ENCODE peak calls at places on chromosome 7, in five cellular contexts. K is choroid plexus epithelial cell, V is HFF-Myc, H is neural crest cell, G is breast epithelium. I is an unnamed sample.

GRCh38 chr7:100211342-100211780 is 8.4 kb upstream of the PVRIG start:
- DNase-seq in V (no peak), G (no peak), H (no peak), K (no peak), I (no peak)

GRCh38 chr7:51357821-51358220 is 41.2 kb upstream of the COBL start:
- DNase-seq in G (no peak), V (no peak), H (no peak), K (no peak), I (no peak)

GRCh38 chr7:128263420-128263819 is 22.3 kb downstream of the LEP start:
- DNase-seq in H (no peak), K (no peak), G (no peak), V (no peak), I (no peak)

GRCh38 chr7:137626469-137627067 is 220.2 kb downstream of the DGKI start:
- DNase-seq in K (peak), H (peak), G (no peak), V (peak), I (no peak)

GRCh38 chr7:26490631-26491624 is 199.3 kb downstream of the SNX10 start:
- DNase-seq in G (no peak), K (no peak), H (no peak), V (no peak), I (no peak)

GRCh38 chr7:25515876-25516275 is 287.6 kb upstream of the NPVF start:
- DNase-seq in K (no peak), H (no peak), V (no peak), G (no peak), I (no peak)

GRCh38 chr7:142441074-142441403 is 183.2 kb upstream of the PRSS58 start:
- DNase-seq in V (no peak), G (no peak), K (no peak), H (no peak), I (no peak)

GRCh38 chr7:77415474-77415821 is 701 bp downstream of the GSAP start:
- DNase-seq in G (no peak), V (no peak), K (no peak), H (no peak), I (no peak)

GRCh38 chr7:67618569-67619543 is 622.2 kb downstream of the TYW1 start:
- DNase-seq in H (no peak), G (no peak), V (no peak), K (no peak), I (no peak)

GRCh38 chr7:131302876-131303707 is 24.6 kb upstream of the MKLN1 start:
- DNase-seq in G (no peak), H (no peak), V (no peak), K (peak), I (no peak)

GRCh38 chr7:37927739-37928444 is 7.5 kb downstream of the EPDR1 start:
- DNase-seq in H (no peak), G (no peak), K (peak), V (no peak), I (no peak)

GRCh38 chr7:28630350-28630749 is 218.0 kb downstream of the CREB5 start:
- DNase-seq in H (no peak), K (peak), G (no peak), V (peak), I (no peak)

GRCh38 chr7:91557789-91558396 is 293.7 kb downstream of the FZD1 start:
- DNase-seq in H (no peak), V (peak), K (peak), G (no peak), I (no peak)

GRCh38 chr7:137774793-137775201 is 72.0 kb downstream of the DGKI start:
- DNase-seq in K (peak), V (no peak), H (no peak), G (no peak), I (no peak)

GRCh38 chr7:7568553-7568952 is 1.9 kb downstream of the MIOS start:
- DNase-seq in K (no peak), V (no peak), G (no peak), H (no peak), I (no peak)

GRCh38 chr7:32564542-32564941 is 69.3 kb downstream of the AVL9 start:
- DNase-seq in H (no peak), V (no peak), K (peak), G (no peak), I (no peak)

GRCh38 chr7:47508389-47509380 is 73.2 kb downstream of the TNS3 start:
- DNase-seq in V (no peak), K (no peak), G (no peak), H (no peak), I (no peak)

GRCh38 chr7:28114056-28114455 is 66.5 kb downstream of the JAZF1 start:
- DNase-seq in H (no peak), G (no peak), K (no peak), V (no peak), I (no peak)

GRCh38 chr7:121204537-121204936 is 124.3 kb upstream of the WNT16 start:
- DNase-seq in K (no peak), H (no peak), G (no peak), V (peak), I (no peak)

GRCh38 chr7:38368191-38368605 is 94.8 kb upstream of the TARP start:
- DNase-seq in G (peak), H (peak), V (peak), K (peak), I (peak)

GRCh38 chr7:146443102-146443501 is 326.5 kb downstream of the CNTNAP2 start:
- DNase-seq in V (no peak), H (no peak), G (no peak), K (no peak), I (no peak)

GRCh38 chr7:44764665-44765578 is 16.3 kb downstream of the ZMIZ2 start:
- DNase-seq in V (no peak), H (no peak), G (no peak), K (no peak), I (no peak)

GRCh38 chr7:101174322-101174854 is 5.7 kb downstream of the NAT16 start:
- DNase-seq in G (no peak), V (no peak), H (no peak), K (no peak), I (no peak)

GRCh38 chr7:31695856-31696255 is 8.8 kb downstream of the PPP1R17 start:
- DNase-seq in K (no peak), V (no peak), G (no peak), H (no peak), I (no peak)

GRCh38 chr7:82410461-82410860 is 33.1 kb downstream of the CACNA2D1 start:
- DNase-seq in V (no peak), H (no peak), G (no peak), K (no peak), I (no peak)

GRCh38 chr7:7693881-7694280 is 24.5 kb downstream of the RPA3 start:
- DNase-seq in H (no peak), K (peak), V (peak), G (no peak), I (no peak)

DNA sequence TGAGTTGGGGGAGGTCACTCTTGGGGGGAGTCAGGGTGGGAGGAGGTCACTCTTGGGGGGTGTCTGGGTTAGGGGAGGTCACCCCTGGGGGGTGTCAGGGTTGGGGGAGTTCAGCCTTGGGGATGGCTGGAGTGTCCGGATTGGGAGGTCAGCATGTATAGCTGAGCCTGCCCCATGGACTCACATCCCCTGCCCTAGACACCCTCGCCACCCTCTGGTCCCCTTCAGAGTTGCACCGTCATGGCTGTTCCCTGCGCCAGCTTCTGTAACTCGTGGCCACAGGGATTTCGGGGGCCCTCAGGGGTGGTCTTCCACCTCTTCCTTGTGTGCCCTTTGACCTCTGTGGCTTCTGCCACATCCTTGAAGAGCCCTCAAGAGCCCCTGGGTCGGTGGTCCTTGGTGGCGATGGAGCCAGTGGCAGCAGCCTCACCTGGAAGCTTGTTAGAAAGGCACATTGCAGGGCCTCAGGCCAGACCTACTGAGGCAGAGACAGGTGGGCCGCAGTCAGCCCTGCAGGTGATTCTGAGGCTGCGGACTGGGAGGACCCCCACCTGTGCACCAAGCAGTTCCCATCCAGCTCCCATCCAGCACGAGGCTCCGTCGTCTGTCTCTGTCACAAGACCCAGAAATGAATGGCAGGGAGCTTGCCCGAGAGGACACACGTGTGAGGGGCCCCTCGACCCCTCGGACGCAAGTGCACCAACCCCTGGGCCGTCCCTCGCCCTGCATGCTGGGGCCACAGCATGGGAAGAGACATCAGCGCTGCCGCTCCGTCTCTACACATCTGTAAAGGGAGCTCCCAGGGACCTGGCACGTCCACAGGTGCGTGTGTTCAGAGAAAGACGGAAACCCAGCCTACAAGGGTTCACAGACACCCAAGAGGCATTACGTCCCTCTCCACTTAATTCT is 44.7 kb upstream of the SUN1 start:
- DNase-seq in K (no peak), H (no peak), V (no peak), G (no peak), I (no peak)
- TF ChIP-seq CTCF in K (peak), H (peak), V (no peak), G (no peak), I (no peak)

DNA sequence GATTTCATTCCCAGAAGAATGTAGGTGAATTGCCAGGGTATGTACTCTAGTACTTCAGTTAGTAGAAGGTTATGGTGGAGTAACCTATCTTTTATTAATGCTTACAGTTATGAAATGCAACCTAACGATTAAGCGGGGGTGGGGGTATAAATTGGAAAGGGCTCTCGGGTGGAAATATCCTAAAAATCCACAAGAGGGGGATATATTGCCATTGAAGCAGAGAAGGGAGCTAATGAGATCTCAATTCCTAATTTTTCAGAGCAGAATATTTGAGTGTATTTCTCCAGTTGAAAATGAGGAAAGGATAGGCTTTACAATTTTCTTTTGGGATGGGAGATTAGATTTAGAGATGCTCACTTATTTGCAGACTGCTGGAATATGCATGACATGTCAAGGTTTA is 90.8 kb downstream of the DNAJB9 start:
- DNase-seq in K (peak), V (no peak), G (no peak), H (no peak), I (no peak)
- TF ChIP-seq CTCF in K (peak), V (peak), G (no peak), H (peak), I (no peak)

GRCh38 chr7:517848-518629 is 1.6 kb downstream of the PDGFA start:
- DNase-seq in K (peak), G (no peak), H (no peak), V (no peak), I (no peak)

GRCh38 chr7:520503-521161 is 986 bp upstream of the PDGFA start:
- DNase-seq in V (no peak), H (no peak), G (no peak), K (no peak), I (no peak)

GRCh38 chr7:519429-519973 is at the start of gene PDGFA:
- DNase-seq in H (no peak), V (no peak), K (peak), G (no peak), I (no peak)

GRCh38 chr7:519974-520458 is 370 bp upstream of the PDGFA start:
- DNase-seq in V (no peak), H (peak), K (peak), G (no peak), I (no peak)

GRCh38 chr7:518630-519428 is 817 bp downstream of the PDGFA start:
- DNase-seq in K (peak), V (no peak), H (peak), G (peak), I (no peak)
- TF ChIP-seq CTCF in K (no peak), V (no peak), H (peak), G (no peak), I (no peak)

GRCh38 chr7:16471933-16472332 is 6.4 kb upstream of the SOSTDC1 start:
- DNase-seq in G (no peak), H (no peak), V (no peak), K (no peak), I (no peak)
- TF ChIP-seq CTCF in G (no peak), H (no peak), V (no peak), K (peak), I (no peak)

GRCh38 chr7:4286281-4286680 is 395.8 kb upstream of the FOXK1 start:
- DNase-seq in V (no peak), K (no peak), G (no peak), H (no peak), I (peak)
- TF ChIP-seq CTCF in V (no peak), K (no peak), G (no peak), H (no peak), I (no peak)

DNA sequence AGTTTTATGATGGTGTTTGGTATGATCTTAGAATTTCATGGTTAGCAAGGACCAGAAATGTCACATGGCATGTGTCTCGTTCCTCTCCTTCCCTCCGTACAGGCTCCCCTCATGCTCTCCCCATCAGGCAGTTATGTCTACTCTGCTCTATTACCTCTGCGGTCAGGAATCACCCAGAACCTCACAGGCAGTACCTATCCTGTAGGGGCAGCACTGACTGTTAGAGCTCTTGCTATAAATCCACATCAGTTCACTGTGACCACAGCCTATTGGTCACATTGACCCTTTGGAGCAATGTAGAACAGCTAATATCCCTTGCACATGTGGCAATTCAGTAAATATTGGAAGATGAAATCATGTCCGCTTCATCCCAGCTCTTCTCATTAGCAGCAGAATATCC is 151.8 kb downstream of the WNT2 start:
- DNase-seq in H (no peak), V (no peak), K (no peak), G (no peak), I (no peak)
- TF ChIP-seq CTCF in H (no peak), V (no peak), K (peak), G (no peak), I (no peak)

GRCh38 chr7:156811706-156812105 is 81.3 kb downstream of the LMBR1 start:
- DNase-seq in G (no peak), H (no peak), V (no peak), K (no peak), I (no peak)

GRCh38 chr7:156818133-156818532 is 74.8 kb downstream of the LMBR1 start:
- DNase-seq in K (no peak), G (no peak), H (no peak), V (no peak), I (no peak)

GRCh38 chr7:156819733-156820295 is 73.2 kb downstream of the LMBR1 start:
- DNase-seq in H (no peak), K (no peak), V (no peak), G (no peak), I (no peak)

GRCh38 chr7:156820445-156821063 is 72.4 kb downstream of the LMBR1 start:
- DNase-seq in K (peak), V (no peak), G (no peak), H (no peak), I (no peak)

DNA sequence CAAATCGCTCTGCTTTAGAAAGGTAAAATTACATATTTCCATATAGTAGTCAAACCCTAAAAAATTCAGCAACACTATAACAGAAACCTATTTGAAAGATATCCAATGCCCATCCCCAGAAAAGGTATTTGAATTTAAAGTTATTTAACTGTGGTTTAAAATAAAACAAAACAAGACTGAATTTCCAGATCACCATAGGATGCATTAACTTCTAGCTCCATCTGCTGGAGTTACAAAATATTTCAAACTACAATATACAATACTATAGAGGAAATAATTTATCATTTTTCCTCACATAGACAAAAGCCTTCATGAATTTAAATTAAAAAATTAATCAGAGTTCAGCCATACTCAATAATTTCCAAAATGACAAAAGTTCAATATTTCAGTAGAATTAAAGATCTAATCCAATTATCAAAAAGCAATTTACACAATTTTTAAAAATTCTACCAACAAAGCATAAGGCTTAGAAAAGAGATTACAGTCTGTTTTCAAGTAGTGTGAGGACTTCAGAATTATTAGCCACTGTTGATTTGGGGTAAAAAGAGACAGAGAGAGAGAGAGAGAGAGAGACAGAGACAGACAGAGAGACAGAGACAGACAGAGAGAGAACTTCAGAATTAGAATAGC is 75.9 kb downstream of the LMBR1 start:
- DNase-seq in G (no peak), V (no peak), K (peak), H (no peak), I (no peak)
- TF ChIP-seq CTCF in G (no peak), V (peak), K (peak), H (peak), I (no peak)